ENCODE peak calls at places on chromosomes 11 and 22, in six cellular contexts. W, T, K, M, Q and F are unnamed samples.

GRCh38 chr11:100635194-100635593 is 51.9 kb upstream of the ARHGAP42 start:
- DNase-seq in W (no peak), T (no peak), K (no peak), M (no peak), Q (no peak), F (no peak)

GRCh38 chr11:46649180-46649738 is 31.9 kb downstream of the ATG13 start:
- DNase-seq in T (no peak), W (peak; percentile 98), M (peak; percentile 95), Q (peak; percentile 98), K (no peak), F (peak; percentile 98)

GRCh38 chr22:23243006-23243573 is 62.8 kb downstream of the BCR start:
- DNase-seq in K (peak; percentile 60), M (no peak), Q (no peak), T (peak; percentile 89), W (no peak), F (no peak)

GRCh38 chr22:27144345-27144744 is 487.0 kb downstream of the MIAT start:
- DNase-seq in M (no peak), K (no peak), T (peak; percentile 59), W (no peak), Q (no peak), F (no peak)

GRCh38 chr11:29734287-29734686 is 282.5 kb downstream of the KCNA4 start:
- DNase-seq in K (no peak), W (no peak), Q (peak; percentile 8), M (no peak), T (no peak), F (peak; percentile 49)

GRCh38 chr22:22157500-22157822 is 87.1 kb upstream of the VPREB1 start:
- DNase-seq in K (no peak), T (no peak), Q (no peak), W (no peak), M (no peak), F (no peak)

GRCh38 chr11:110087820-110088534 is 5.2 kb upstream of the ZC3H12C start:
- DNase-seq in W (peak; percentile 73), T (no peak), M (peak; percentile 61), Q (peak; percentile 80), K (no peak), F (peak; percentile 50)

GRCh38 chr11:81039916-81040530 is 1599.2 kb upstream of the TENM4 start:
- DNase-seq in K (no peak), W (no peak), Q (no peak), T (peak; percentile 57), M (no peak), F (no peak)

GRCh38 chr11:132026746-132027145 is 656.3 kb downstream of the NTM start:
- DNase-seq in M (no peak), Q (no peak), T (no peak), W (no peak), K (no peak), F (no peak)

GRCh38 chr11:107619926-107620325 is 29.0 kb downstream of the ELMOD1 start:
- DNase-seq in Q (no peak), T (no peak), K (no peak), W (no peak), M (peak; percentile 18), F (peak; percentile 13)

GRCh38 chr22:29456211-29456671 is 17.9 kb downstream of the RFPL1 start:
- DNase-seq in T (no peak), M (peak; percentile 11), W (peak; percentile 86), K (no peak), Q (no peak), F (peak; percentile 24)

GRCh38 chr11:62497132-62497915 is 49.3 kb downstream of the AHNAK start:
- DNase-seq in T (peak; percentile 80), W (peak; percentile 24), Q (peak; percentile 74), M (peak; percentile 64), K (peak; percentile 41), F (peak; percentile 79)

GRCh38 chr11:42315846-42316245 is 856.4 kb upstream of the LRRC4C start:
- DNase-seq in W (peak; percentile 56), Q (peak; percentile 20), T (no peak), M (peak; percentile 3), K (no peak), F (peak; percentile 26)

DNA sequence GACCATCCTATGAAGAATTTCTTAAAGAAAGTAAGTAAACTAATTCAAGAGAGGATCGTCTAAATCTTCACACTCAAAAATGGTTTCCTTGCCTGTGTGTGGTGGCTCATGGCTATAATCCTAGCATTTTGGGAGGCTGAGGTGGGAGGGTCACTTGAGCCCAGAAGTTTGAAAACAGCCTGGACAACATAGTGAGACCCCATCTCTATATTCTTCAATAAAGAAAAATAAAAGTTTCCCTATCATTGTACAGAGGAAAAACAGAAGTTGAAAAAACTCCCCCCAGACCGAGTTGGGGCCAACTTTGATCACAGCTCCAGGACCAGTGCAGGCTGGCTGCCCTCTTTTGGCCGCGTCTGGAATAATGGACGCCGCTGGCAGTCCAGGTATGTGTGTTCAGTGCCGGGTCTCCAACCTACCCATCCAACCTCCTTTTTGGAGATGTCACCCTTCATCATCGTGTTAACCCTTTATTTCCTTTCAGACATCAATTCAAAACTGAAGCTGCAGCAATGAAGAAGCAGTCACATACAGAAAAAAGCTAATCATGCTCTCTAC is 3.0 kb downstream of the RPS25 start:
- DNase-seq in W (no peak), Q (no peak), M (no peak), K (no peak), T (peak; percentile 48), F (no peak)
- TF ChIP-seq CTCF in W (peak; percentile 32), Q (no peak), M (no peak), K (no peak), T (no peak), F (no peak)

GRCh38 chr22:46536559-46537220 is 730 bp downstream of the CELSR1 start:
- DNase-seq in Q (no peak), K (no peak), M (no peak), W (no peak), T (peak; percentile 77), F (no peak)
- H3K4me3 ChIP-seq in Q (peak overlapping the region; percentile 90), K (no peak overlapping the region), M (peak overlapping the region; percentile 22), W (no peak overlapping the region), T (peak overlapping the region; percentile 49), F (no peak overlapping the region)

DNA sequence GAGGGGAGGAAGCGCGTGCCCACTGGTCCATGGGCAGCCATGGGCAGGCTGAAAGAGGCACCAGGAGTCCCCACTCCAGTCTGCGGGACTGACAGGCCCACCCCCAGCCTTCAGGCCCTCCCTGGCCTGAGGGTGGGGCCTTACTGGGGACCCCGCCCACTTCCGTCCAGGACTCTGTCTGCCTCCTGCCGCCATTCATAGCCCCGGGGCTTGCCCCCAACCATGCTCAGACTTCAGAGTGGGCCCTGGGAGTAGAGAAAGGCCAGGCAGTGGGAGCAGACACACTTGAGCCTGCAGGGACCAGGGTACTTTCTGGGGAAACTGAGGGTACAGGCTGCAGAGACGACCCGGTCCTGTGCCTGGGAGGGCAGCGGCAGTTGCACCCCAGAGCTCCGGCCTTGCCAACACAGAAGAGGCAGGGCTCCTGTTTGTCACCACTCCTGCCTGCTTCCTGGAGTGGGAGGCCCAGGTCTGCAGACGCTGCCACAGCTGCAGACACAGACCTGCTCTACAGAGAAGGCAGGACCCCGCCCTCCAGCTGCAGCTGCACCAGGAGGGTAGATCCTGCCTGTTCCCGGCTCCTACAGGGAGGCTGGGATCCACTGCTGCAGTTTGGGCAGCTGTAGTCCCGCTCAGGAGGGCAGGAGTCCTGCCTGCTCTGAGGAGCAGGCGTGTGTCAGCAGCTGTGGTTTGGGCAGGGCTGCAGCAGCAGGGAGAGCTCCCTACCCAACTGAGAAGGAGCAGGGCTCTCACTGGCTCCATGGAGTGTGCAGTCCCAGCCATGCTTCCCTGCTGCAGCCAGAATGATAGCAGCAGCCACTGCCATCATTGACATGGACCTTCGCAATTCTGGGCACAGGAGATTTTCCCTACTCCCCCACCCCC is 387.9 kb upstream of the ANO3 start:
- DNase-seq in T (peak; percentile 42), W (no peak), M (no peak), Q (no peak), K (no peak), F (no peak)
- TF ChIP-seq CTCF in T (no peak), W (no peak), M (no peak), Q (no peak), K (no peak), F (no peak)

GRCh38 chr11:35011389-35011788 is 95.0 kb downstream of the PDHX start:
- DNase-seq in Q (peak; percentile 39), M (peak; percentile 86), T (no peak), W (no peak), K (no peak), F (peak; percentile 31)
- H3K4me3 ChIP-seq in Q (no peak overlapping the region), M (no peak overlapping the region), T (no peak overlapping the region), W (no peak overlapping the region), K (no peak overlapping the region), F (no peak overlapping the region)